ENCODE peak calls at places on chromosomes 5 and 9, in four cellular contexts. One of them, this sample, is unnamed. For H3K9me3, the result is how much of the 10 kb centered on the place peaks cover.

GRCh38 chr5:171149333-171149732 is 159.7 kb upstream of the TLX3 start:
- DNase-seq in neuronal stem cell: no peak
- DNase-seq in mesenchymal stem cell: peak
- DNase-seq in HCT116: no peak
- DNase-seq in this sample: no peak

GRCh38 chr5:26419987-26420386 is 618.4 kb downstream of the CDH9 start:
- DNase-seq in mesenchymal stem cell: no peak
- DNase-seq in neuronal stem cell: no peak
- DNase-seq in HCT116: no peak
- DNase-seq in this sample: no peak

GRCh38 chr5:142972064-142972463 is 201.9 kb downstream of the ARHGAP26 start:
- DNase-seq in neuronal stem cell: no peak
- DNase-seq in HCT116: no peak
- DNase-seq in mesenchymal stem cell: no peak
- DNase-seq in this sample: no peak

GRCh38 chr9:117574099-117574498 is 130.1 kb upstream of the TLR4 start:
- DNase-seq in mesenchymal stem cell: no peak
- DNase-seq in HCT116: no peak
- DNase-seq in neuronal stem cell: no peak
- DNase-seq in this sample: no peak

GRCh38 chr5:2303391-2304100 is 420.8 kb upstream of the IRX4 start:
- DNase-seq in mesenchymal stem cell: no peak
- DNase-seq in neuronal stem cell: no peak
- DNase-seq in HCT116: no peak
- DNase-seq in this sample: no peak

GRCh38 chr5:53983568-53984465 is 326.6 kb downstream of the ARL15 start:
- DNase-seq in HCT116: no peak
- DNase-seq in mesenchymal stem cell: no peak
- DNase-seq in neuronal stem cell: no peak
- DNase-seq in this sample: no peak

GRCh38 chr9:90895786-90896185 is 94.2 kb downstream of the SYK start:
- DNase-seq in HCT116: no peak
- DNase-seq in mesenchymal stem cell: no peak
- DNase-seq in neuronal stem cell: no peak
- DNase-seq in this sample: no peak

GRCh38 chr5:101102506-101102905 is 199.4 kb upstream of the ST8SIA4 start:
- DNase-seq in mesenchymal stem cell: no peak
- DNase-seq in neuronal stem cell: no peak
- DNase-seq in HCT116: peak
- DNase-seq in this sample: no peak

GRCh38 chr5:18305288-18305899 is 671.1 kb downstream of the TAF11L14 start:
- DNase-seq in mesenchymal stem cell: peak
- DNase-seq in HCT116: no peak
- DNase-seq in neuronal stem cell: peak
- DNase-seq in this sample: no peak

GRCh38 chr5:125484272-125485002 is 738.0 kb upstream of the ZNF608 start:
- DNase-seq in neuronal stem cell: no peak
- DNase-seq in HCT116: peak
- DNase-seq in mesenchymal stem cell: peak
- DNase-seq in this sample: peak

GRCh38 chr9:116394070-116394469 is 240.5 kb downstream of the PAPPA start:
- DNase-seq in mesenchymal stem cell: no peak
- DNase-seq in HCT116: no peak
- DNase-seq in neuronal stem cell: no peak
- DNase-seq in this sample: no peak

GRCh38 chr9:18129809-18130334 is 344.1 kb upstream of the ADAMTSL1 start:
- DNase-seq in HCT116: no peak
- DNase-seq in mesenchymal stem cell: no peak
- DNase-seq in neuronal stem cell: no peak
- DNase-seq in this sample: no peak

GRCh38 chr5:115947260-115947659 is 15.0 kb upstream of the LVRN start:
- DNase-seq in HCT116: no peak
- DNase-seq in neuronal stem cell: no peak
- DNase-seq in mesenchymal stem cell: no peak
- DNase-seq in this sample: no peak

GRCh38 chr9:136342191-136343120 is 15.1 kb downstream of the GPSM1 start:
- DNase-seq in neuronal stem cell: peak
- DNase-seq in mesenchymal stem cell: peak
- DNase-seq in HCT116: no peak
- DNase-seq in this sample: peak

GRCh38 chr9:100287186-100287585 is 65.6 kb downstream of the TEX10 start:
- DNase-seq in neuronal stem cell: no peak
- DNase-seq in mesenchymal stem cell: no peak
- DNase-seq in HCT116: no peak
- DNase-seq in this sample: no peak

GRCh38 chr9:20382460-20383071 is 239.7 kb downstream of the MLLT3 start:
- DNase-seq in HCT116: no peak
- DNase-seq in neuronal stem cell: no peak
- DNase-seq in mesenchymal stem cell: peak
- DNase-seq in this sample: no peak

GRCh38 chr9:5110867-5111681 is 74.4 kb downstream of the INSL6 start:
- DNase-seq in neuronal stem cell: no peak
- DNase-seq in HCT116: no peak
- DNase-seq in mesenchymal stem cell: no peak
- DNase-seq in this sample: peak

GRCh38 chr5:156883316-156883875 is 33.3 kb downstream of the PPP1R2B start:
- DNase-seq in mesenchymal stem cell: no peak
- DNase-seq in HCT116: no peak
- DNase-seq in neuronal stem cell: no peak
- DNase-seq in this sample: no peak

GRCh38 chr5:24163091-24163490 is 481.7 kb downstream of the CDH10 start:
- DNase-seq in neuronal stem cell: no peak
- DNase-seq in mesenchymal stem cell: no peak
- DNase-seq in HCT116: no peak
- DNase-seq in this sample: no peak

GRCh38 chr5:24162343-24162742 is 482.4 kb downstream of the CDH10 start:
- DNase-seq in mesenchymal stem cell: no peak
- DNase-seq in neuronal stem cell: no peak
- DNase-seq in HCT116: no peak
- DNase-seq in this sample: no peak

DNA sequence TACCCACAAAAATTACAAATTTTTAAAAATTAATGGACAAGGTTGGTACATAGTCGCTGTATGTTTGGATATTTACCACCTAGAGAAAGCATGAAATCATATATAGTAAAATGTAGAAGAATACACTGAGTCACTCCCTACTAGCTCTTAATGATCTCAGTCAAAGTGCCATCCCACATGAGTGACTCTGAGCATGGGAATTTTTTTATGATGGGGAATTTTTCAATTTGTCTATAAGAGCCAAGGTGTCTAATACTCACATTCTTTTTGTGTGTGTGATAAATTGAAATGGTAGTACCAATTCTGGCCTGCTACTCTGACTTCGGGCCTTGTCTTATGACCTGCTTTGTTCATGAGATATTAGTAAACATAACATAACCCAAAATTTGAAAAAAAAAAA is 483.2 kb downstream of the CDH10 start:
- DNase-seq in HCT116: no peak
- DNase-seq in mesenchymal stem cell: no peak
- DNase-seq in neuronal stem cell: no peak
- DNase-seq in this sample: no peak
- H3K9ac ChIP-seq in HCT116: no peak
- H3K9ac ChIP-seq in mesenchymal stem cell: no peak
- H3K9ac ChIP-seq in neuronal stem cell: no peak
- H3K9ac ChIP-seq in this sample: no peak

GRCh38 chr5:109246395-109246794 is 163.4 kb downstream of the PJA2 start:
- DNase-seq in neuronal stem cell: no peak
- DNase-seq in HCT116: no peak
- DNase-seq in mesenchymal stem cell: no peak
- DNase-seq in this sample: no peak
- H3K4me3 ChIP-seq in neuronal stem cell: no peak
- H3K4me3 ChIP-seq in HCT116: no peak
- H3K4me3 ChIP-seq in mesenchymal stem cell: no peak
- H3K4me3 ChIP-seq in this sample: no peak

DNA sequence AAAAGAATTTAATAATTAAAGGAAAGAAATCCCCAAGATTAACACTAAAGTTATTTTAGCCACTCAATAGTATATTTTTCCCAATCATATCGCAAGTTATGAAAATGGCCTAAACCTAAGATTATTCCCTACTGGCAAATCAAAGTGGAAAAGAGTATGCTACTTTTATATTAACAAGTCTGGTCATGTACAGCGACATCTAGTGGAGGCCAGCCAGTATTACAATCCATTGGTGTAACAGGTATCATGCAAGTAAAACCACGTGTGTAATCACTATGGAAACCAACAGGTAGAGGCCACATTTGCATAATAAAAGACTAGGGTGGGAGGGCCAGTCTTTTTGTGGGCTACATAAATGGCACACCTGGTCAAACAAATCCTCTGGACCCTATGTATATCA is 976.4 kb upstream of the CDH9 start:
- DNase-seq in neuronal stem cell: no peak
- DNase-seq in HCT116: peak
- DNase-seq in mesenchymal stem cell: no peak
- DNase-seq in this sample: no peak
- H3K9me3 ChIP-seq in neuronal stem cell: under half
- H3K9me3 ChIP-seq in HCT116: under half
- H3K9me3 ChIP-seq in mesenchymal stem cell: half or more
- H3K9me3 ChIP-seq in this sample: under half

DNA sequence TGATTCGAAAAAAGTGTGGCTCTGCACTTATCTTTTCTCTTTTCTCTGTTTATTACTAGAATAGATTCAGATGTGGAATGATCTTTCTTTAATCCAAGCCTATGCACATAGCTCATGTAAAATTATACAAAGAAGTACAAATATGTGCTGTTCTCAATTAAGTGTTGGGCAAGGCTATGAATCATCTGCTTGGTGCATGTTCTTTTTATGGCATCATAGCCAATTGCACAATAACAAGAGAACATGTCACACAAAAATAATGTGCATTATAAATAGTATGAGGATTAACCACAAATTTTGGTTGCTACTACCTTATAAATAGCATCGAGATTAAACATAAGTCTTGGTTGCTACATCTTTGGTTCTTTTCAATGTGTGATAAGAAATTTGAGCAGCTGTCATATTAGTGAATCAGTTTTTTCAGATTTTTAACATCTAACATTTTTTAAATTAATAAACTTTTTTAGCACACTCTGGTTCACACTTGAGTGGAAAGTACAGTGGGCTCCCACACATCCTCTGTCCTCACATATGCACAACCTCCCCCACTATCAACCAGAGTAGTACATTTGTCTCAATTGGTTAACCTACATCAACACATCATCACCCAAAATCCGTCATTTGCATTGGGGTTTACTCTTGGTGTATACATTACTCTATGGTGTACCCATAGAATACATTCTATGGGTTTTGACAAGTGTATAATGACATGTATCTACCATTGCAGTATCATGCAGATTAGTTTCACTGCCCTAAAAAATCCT is 6.8 kb upstream of the RECK start:
- DNase-seq in mesenchymal stem cell: peak
- DNase-seq in HCT116: no peak
- DNase-seq in neuronal stem cell: no peak
- DNase-seq in this sample: no peak
- H3K9ac ChIP-seq in mesenchymal stem cell: peak
- H3K9ac ChIP-seq in HCT116: no peak
- H3K9ac ChIP-seq in neuronal stem cell: no peak
- H3K9ac ChIP-seq in this sample: no peak

GRCh38 chr5:14035859-14036440 is 91.5 kb upstream of the DNAH5 start:
- DNase-seq in HCT116: peak
- DNase-seq in neuronal stem cell: peak
- DNase-seq in mesenchymal stem cell: peak
- DNase-seq in this sample: no peak
- H3K4me3 ChIP-seq in HCT116: peak
- H3K4me3 ChIP-seq in neuronal stem cell: no peak
- H3K4me3 ChIP-seq in mesenchymal stem cell: no peak
- H3K4me3 ChIP-seq in this sample: no peak

GRCh38 chr5:3899093-3899492 is 303.5 kb downstream of the IRX1 start:
- DNase-seq in neuronal stem cell: no peak
- DNase-seq in HCT116: no peak
- DNase-seq in mesenchymal stem cell: no peak
- DNase-seq in this sample: no peak

GRCh38 chr5:3893527-3893926 is 297.9 kb downstream of the IRX1 start:
- DNase-seq in HCT116: no peak
- DNase-seq in neuronal stem cell: no peak
- DNase-seq in mesenchymal stem cell: no peak
- DNase-seq in this sample: no peak

GRCh38 chr5:3896098-3896497 is 300.5 kb downstream of the IRX1 start:
- DNase-seq in mesenchymal stem cell: no peak
- DNase-seq in HCT116: no peak
- DNase-seq in neuronal stem cell: no peak
- DNase-seq in this sample: no peak

GRCh38 chr5:3891118-3891517 is 295.5 kb downstream of the IRX1 start:
- DNase-seq in mesenchymal stem cell: no peak
- DNase-seq in neuronal stem cell: no peak
- DNase-seq in HCT116: no peak
- DNase-seq in this sample: no peak

GRCh38 chr5:3893975-3894374 is 298.3 kb downstream of the IRX1 start:
- DNase-seq in HCT116: no peak
- DNase-seq in mesenchymal stem cell: no peak
- DNase-seq in neuronal stem cell: no peak
- DNase-seq in this sample: no peak
- H3K9me3 ChIP-seq in HCT116: under half
- H3K9me3 ChIP-seq in mesenchymal stem cell: under half
- H3K9me3 ChIP-seq in neuronal stem cell: under half
- H3K9me3 ChIP-seq in this sample: under half

DNA sequence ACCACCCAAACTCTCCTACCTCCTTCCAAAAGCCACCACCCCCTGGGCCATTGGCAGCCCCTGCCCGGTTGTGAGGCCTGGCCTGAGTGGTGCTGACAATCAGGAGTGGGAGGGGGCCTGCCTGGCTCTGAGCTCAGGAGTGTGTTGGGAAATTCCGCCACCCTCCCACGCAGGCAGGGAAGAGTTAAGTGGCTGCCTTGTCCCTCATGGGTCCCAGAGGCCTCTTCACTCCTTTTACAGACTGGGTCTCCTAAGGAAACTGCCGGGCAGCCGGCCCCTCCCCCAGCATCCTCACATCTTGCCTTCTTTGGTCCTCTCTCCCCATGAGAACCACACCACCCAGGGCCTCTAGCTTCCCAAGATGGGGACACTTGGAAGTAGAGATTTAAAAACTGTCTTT is 47.3 kb downstream of the PPARGC1B start:
- DNase-seq in mesenchymal stem cell: peak
- DNase-seq in neuronal stem cell: no peak
- DNase-seq in HCT116: no peak
- DNase-seq in this sample: peak
- H3K9ac ChIP-seq in mesenchymal stem cell: no peak
- H3K9ac ChIP-seq in neuronal stem cell: no peak
- H3K9ac ChIP-seq in HCT116: no peak
- H3K9ac ChIP-seq in this sample: no peak

DNA sequence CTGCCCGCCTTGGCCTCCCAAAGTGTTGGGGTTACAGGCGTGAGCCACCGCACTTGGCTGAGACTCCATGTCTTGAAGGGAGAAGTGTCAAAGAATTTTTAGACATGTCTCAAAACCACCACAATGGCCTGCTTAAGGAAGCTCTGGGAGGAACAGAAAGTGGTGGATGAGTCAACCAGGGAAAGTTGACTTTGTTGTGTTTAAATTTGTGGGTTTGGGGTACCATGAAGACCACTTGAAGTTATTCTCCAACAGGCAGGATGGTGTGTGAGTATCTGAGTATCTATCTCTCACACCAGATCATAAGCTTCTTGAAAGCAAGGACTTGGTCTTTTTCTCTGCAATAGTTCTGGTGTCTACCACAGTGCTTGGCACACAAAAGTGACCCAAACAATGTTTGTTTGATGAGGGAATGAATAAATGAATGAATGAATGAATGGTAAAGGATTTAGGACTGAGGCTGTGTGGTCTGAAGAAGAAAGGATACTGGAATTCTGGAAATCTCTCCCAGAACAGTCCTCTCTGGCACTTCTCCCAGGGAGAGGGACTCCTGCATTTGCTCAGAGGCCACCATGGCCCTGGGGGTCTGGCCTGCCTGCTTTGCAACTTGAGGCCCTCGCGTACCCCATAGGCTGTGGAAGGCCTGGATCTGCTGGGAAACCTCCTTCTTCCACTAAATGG is 187.8 kb downstream of the PALM2AKAP2 start:
- DNase-seq in HCT116: no peak
- DNase-seq in mesenchymal stem cell: no peak
- DNase-seq in neuronal stem cell: no peak
- DNase-seq in this sample: no peak
- H3K4me3 ChIP-seq in HCT116: no peak
- H3K4me3 ChIP-seq in mesenchymal stem cell: no peak
- H3K4me3 ChIP-seq in neuronal stem cell: no peak
- H3K4me3 ChIP-seq in this sample: no peak

This sample was measured in kidney.